ENCODE peak calls at places on chromosomes 7 and 10, in ten cellular contexts. D is NCI-H748 treated with DMSO at 0.1 percent for 48 hours; T is NCI-H460; B is activated CD4-positive, alpha-beta T cell treated with anti-CD3 and anti-CD28 coated beads, Interleukin-2, amount 50 U/mL, for 24 hours; J is lower lobe of right lung; E is NCI-H1092; N is IMR-90; A is uterus; R is Daoy; W is left cardiac atrium. H is an unnamed sample.
A peak's percentile ranks its signal among the peaks of the same experiment; 100 is the strongest.

GRCh38 chr10:71351087-71351486 is 32.0 kb downstream of the SLC29A3 start:
- DNase-seq in A (no peak), E (no peak), R (no peak), T (no peak), B (no peak), J (no peak), W (no peak), N (no peak), D (no peak), H (no peak)

GRCh38 chr7:64541438-64542359 is 21.2 kb downstream of the ZNF680 start:
- DNase-seq in N (peak; percentile 72), T (no peak), A (no peak), D (no peak), J (no peak), W (no peak), B (no peak), R (peak; percentile 83), E (no peak), H (no peak)

GRCh38 chr10:80144302-80145131 is 12.0 kb downstream of the PLAC9 start:
- DNase-seq in D (peak; percentile 22), E (no peak), W (no peak), R (no peak), B (no peak), T (peak; percentile 13), A (peak; percentile 13), J (no peak), N (no peak), H (no peak)

GRCh38 chr7:77655836-77656455 is 40.3 kb upstream of the RSBN1L start:
- DNase-seq in J (no peak), R (peak; percentile 19), T (no peak), D (no peak), E (no peak), B (no peak), W (no peak), N (peak; percentile 19), A (no peak), H (no peak)

GRCh38 chr10:132850896-132851295 is 64.9 kb upstream of the NKX6-2 start:
- DNase-seq in J (no peak), A (peak; percentile 8), R (no peak), W (no peak), B (no peak), E (no peak), T (no peak), D (no peak), N (no peak), H (no peak)

GRCh38 chr10:96118604-96119450 is 11.3 kb upstream of the ZNF518A start:
- DNase-seq in D (no peak), T (no peak), E (no peak), J (no peak), W (no peak), R (no peak), A (no peak), B (no peak), N (no peak), H (no peak)

GRCh38 chr7:10734595-10734994 is 239.1 kb upstream of the PHF14 start:
- DNase-seq in E (no peak), N (no peak), A (no peak), T (no peak), R (no peak), D (no peak), J (no peak), W (no peak), B (no peak), H (no peak)

GRCh38 chr10:30823651-30824050 is 194.1 kb upstream of the LYZL2 start:
- DNase-seq in J (no peak), B (no peak), A (no peak), E (no peak), W (no peak), D (no peak), R (no peak), N (no peak), T (no peak), H (no peak)

GRCh38 chr10:61943699-61944444 is 42.4 kb downstream of the ARID5B start:
- DNase-seq in R (peak; percentile 35), N (peak; percentile 53), B (peak; percentile 27), T (no peak), J (no peak), E (no peak), D (no peak), W (no peak), A (no peak), H (no peak)

GRCh38 chr7:7746419-7746818 is 28.0 kb upstream of the RPA3 start:
- DNase-seq in T (no peak), E (no peak), W (peak; percentile 26), A (no peak), D (no peak), R (no peak), N (no peak), J (no peak), B (no peak), H (no peak)

GRCh38 chr10:36880898-36881297 is 244.5 kb upstream of the ANKRD30A start:
- DNase-seq in B (no peak), T (peak; percentile 11), E (no peak), D (no peak), N (peak; percentile 56), A (no peak), R (peak; percentile 10), J (no peak), W (no peak), H (no peak)

GRCh38 chr10:28291881-28292297 is 11.0 kb downstream of the MPP7 start:
- DNase-seq in W (peak; percentile 33), N (peak; percentile 93), B (peak; percentile 45), R (peak; percentile 83), E (no peak), J (no peak), T (peak; percentile 5), D (no peak), A (no peak), H (no peak)

GRCh38 chr10:31011660-31012022 is 20.0 kb downstream of the ZNF438 start:
- DNase-seq in J (no peak), T (no peak), A (no peak), R (no peak), E (no peak), D (no peak), N (peak; percentile 44), B (no peak), W (no peak), H (no peak)

GRCh38 chr7:43572516-43573049 is 10.3 kb upstream of the STK17A start:
- DNase-seq in B (peak; percentile 29), N (peak; percentile 100), W (no peak), R (peak; percentile 100), T (peak; percentile 96), D (no peak), J (no peak), A (no peak), E (no peak), H (peak; percentile 82)

GRCh38 chr10:103645141-103646054 is 151.9 kb downstream of the NEURL1 start:
- DNase-seq in R (peak; percentile 59), E (no peak), J (peak; percentile 78), W (peak; percentile 78), B (no peak), A (peak; percentile 86), T (no peak), N (peak; percentile 99), D (no peak), H (peak; percentile 73)

GRCh38 chr7:130444230-130444629 is 3.4 kb upstream of the CEP41 start:
- DNase-seq in R (no peak), A (no peak), T (no peak), J (no peak), N (peak; percentile 63), W (no peak), B (no peak), D (no peak), E (no peak), H (no peak)

GRCh38 chr10:32985781-32986350 is 27.8 kb upstream of the ITGB1 start:
- DNase-seq in J (no peak), W (no peak), N (peak; percentile 91), A (no peak), T (peak; percentile 89), R (no peak), B (no peak), E (no peak), D (no peak), H (no peak)

GRCh38 chr10:78042058-78042751 is 8.5 kb downstream of the RPS24 start:
- DNase-seq in W (no peak), T (no peak), D (no peak), A (no peak), E (no peak), J (no peak), B (no peak), N (no peak), R (no peak), H (no peak)

GRCh38 chr7:128032605-128033235 is 1.5 kb upstream of the LRRC4 start:
- DNase-seq in E (no peak), D (no peak), R (no peak), W (peak; percentile 45), A (no peak), T (no peak), J (peak; percentile 58), B (no peak), N (peak; percentile 28), H (no peak)

GRCh38 chr10:120514035-120514620 is 57.1 kb downstream of the PLPP4 start:
- DNase-seq in T (peak; percentile 9), E (no peak), J (no peak), A (no peak), R (peak; percentile 43), N (peak; percentile 7), B (no peak), D (no peak), W (peak; percentile 25), H (no peak)

GRCh38 chr7:13990984-13991790 is 1.7 kb upstream of the ETV1 start:
- DNase-seq in N (peak; percentile 98), D (peak; percentile 96), W (peak; percentile 96), A (peak; percentile 97), T (peak; percentile 97), B (peak; percentile 19), R (peak; percentile 99), E (peak; percentile 98), J (peak; percentile 94), H (peak; percentile 98)

GRCh38 chr7:70098133-70098561 is 499.9 kb downstream of the AUTS2 start:
- DNase-seq in D (peak; percentile 91), N (no peak), B (no peak), J (no peak), A (no peak), T (no peak), R (peak; percentile 32), W (no peak), E (no peak), H (no peak)

GRCh38 chr7:73891178-73891885 is 30.4 kb downstream of the TMEM270 start:
- DNase-seq in R (peak; percentile 53), A (no peak), W (peak; percentile 30), E (no peak), D (no peak), J (no peak), B (no peak), T (no peak), N (peak; percentile 37), H (no peak)

GRCh38 chr10:71494980-71495381 is 98.3 kb downstream of the CDH23 start:
- DNase-seq in T (no peak), D (no peak), B (no peak), E (no peak), J (no peak), A (no peak), R (no peak), W (no peak), N (no peak), H (no peak)

GRCh38 chr10:30583778-30584415 is 45.7 kb downstream of the LYZL2 start:
- DNase-seq in D (no peak), J (peak; percentile 68), W (peak; percentile 69), E (peak; percentile 47), T (peak; percentile 41), A (peak; percentile 59), B (no peak), R (peak; percentile 76), N (peak; percentile 77), H (no peak)

GRCh38 chr7:132836746-132837145 is 245.1 kb downstream of the CHCHD3 start:
- DNase-seq in A (no peak), B (no peak), J (no peak), R (no peak), N (peak; percentile 67), E (no peak), D (no peak), T (no peak), W (no peak), H (no peak)

H was measured in GOT3.